ENCODE peak calls at places on chromosomes 3 and 15, in ten cellular contexts. Q, T, S, B, A, M, O, P, R and E are unnamed samples.

GRCh38 chr15:51758645-51759044 is 7.2 kb downstream of the TMOD2 start:
- DNase-seq in Q (no peak), T (no peak), S (peak), B (no peak), A (no peak), M (no peak), O (peak), P (no peak), R (no peak), E (peak)

GRCh38 chr3:121552379-121552778 is 6.6 kb upstream of the POLQ start:
- DNase-seq in Q (no peak), T (no peak), S (peak), B (no peak), A (no peak), M (no peak), O (peak), P (no peak), R (no peak), E (no peak)

GRCh38 chr15:64144192-64144564 is 7.4 kb upstream of the SNX22 start:
- DNase-seq in Q (no peak), T (no peak), S (no peak), B (no peak), A (no peak), M (no peak), O (no peak), P (no peak), R (no peak), E (no peak)

GRCh38 chr15:89898628-89899302 is 5.0 kb upstream of the AP3S2 start:
- DNase-seq in Q (no peak), T (peak), S (peak), B (peak), A (peak), M (peak), O (peak), P (no peak), R (no peak), E (peak)

GRCh38 chr3:50274371-50275104 is 4.3 kb upstream of the LSMEM2 start:
- DNase-seq in Q (peak), T (no peak), S (peak), B (peak), A (peak), M (peak), O (peak), P (no peak), R (peak), E (peak)

GRCh38 chr15:55260562-55261131 is 29.0 kb downstream of the RAB27A start:
- DNase-seq in Q (no peak), T (no peak), S (no peak), B (no peak), A (no peak), M (no peak), O (no peak), P (no peak), R (no peak), E (no peak)

GRCh38 chr3:192128060-192128459 is 599.3 kb downstream of the FGF12 start:
- DNase-seq in Q (no peak), T (no peak), S (no peak), B (no peak), A (no peak), M (no peak), O (no peak), P (no peak), R (no peak), E (no peak)

GRCh38 chr3:109224333-109224732 is 87.8 kb downstream of the C3orf85 start:
- DNase-seq in Q (no peak), T (no peak), S (no peak), B (no peak), A (no peak), M (no peak), O (peak), P (no peak), R (peak), E (no peak)

GRCh38 chr3:171458056-171458856 is 1.9 kb downstream of the TNIK start:
- DNase-seq in Q (no peak), T (no peak), S (no peak), B (no peak), A (peak), M (peak), O (no peak), P (no peak), R (no peak), E (peak)

GRCh38 chr3:27319304-27319703 is 49.9 kb downstream of the NEK10 start:
- DNase-seq in Q (no peak), T (no peak), S (no peak), B (no peak), A (no peak), M (no peak), O (no peak), P (no peak), R (no peak), E (no peak)

GRCh38 chr15:79160211-79160610 is 69.6 kb upstream of the RASGRF1 start:
- DNase-seq in Q (no peak), T (no peak), S (peak), B (no peak), A (no peak), M (no peak), O (peak), P (no peak), R (no peak), E (no peak)

GRCh38 chr3:170257145-170257544 is 34.9 kb downstream of the PRKCI start:
- DNase-seq in Q (no peak), T (no peak), S (no peak), B (no peak), A (no peak), M (no peak), O (no peak), P (no peak), R (no peak), E (no peak)

GRCh38 chr3:141386611-141387110 is 18.4 kb downstream of the ZBTB38 start:
- DNase-seq in Q (no peak), T (no peak), S (no peak), B (no peak), A (no peak), M (no peak), O (peak), P (no peak), R (no peak), E (peak)

GRCh38 chr15:70775160-70775559 is 11.8 kb upstream of the UACA start:
- DNase-seq in Q (no peak), T (no peak), S (peak), B (no peak), A (no peak), M (no peak), O (peak), P (no peak), R (no peak), E (no peak)

GRCh38 chr15:63232943-63233342 is 43.5 kb downstream of the RAB8B start:
- DNase-seq in Q (no peak), T (no peak), S (no peak), B (no peak), A (no peak), M (no peak), O (peak), P (no peak), R (no peak), E (no peak)

GRCh38 chr3:105868450-105868744 is 415 bp downstream of the CBLB start:
- DNase-seq in Q (no peak), T (no peak), S (peak), B (no peak), A (no peak), M (peak), O (peak), P (peak), R (peak), E (peak)

GRCh38 chr15:46617507-46617906 is 982.7 kb downstream of the SQOR start:
- DNase-seq in Q (no peak), T (no peak), S (no peak), B (no peak), A (no peak), M (no peak), O (no peak), P (no peak), R (no peak), E (no peak)

GRCh38 chr3:123586131-123586530 is 1.3 kb upstream of the HACD2 start:
- DNase-seq in Q (peak), T (no peak), S (no peak), B (no peak), A (peak), M (no peak), O (peak), P (peak), R (peak), E (peak)

GRCh38 chr3:50531201-50531600 is 27.8 kb upstream of the CACNA2D2 start:
- DNase-seq in Q (no peak), T (no peak), S (no peak), B (no peak), A (no peak), M (no peak), O (no peak), P (no peak), R (no peak), E (no peak)

GRCh38 chr3:78887608-78888011 is 880.2 kb downstream of the ROBO1 start:
- DNase-seq in Q (no peak), T (no peak), S (peak), B (no peak), A (no peak), M (no peak), O (peak), P (no peak), R (no peak), E (no peak)

GRCh38 chr3:114756506-114757279 is 390.4 kb downstream of the ZBTB20 start:
- DNase-seq in Q (no peak), T (no peak), S (peak), B (no peak), A (no peak), M (no peak), O (peak), P (peak), R (no peak), E (peak)

GRCh38 chr3:22315925-22316324 is 564.9 kb upstream of the ZNF385D start:
- DNase-seq in Q (no peak), T (no peak), S (no peak), B (no peak), A (no peak), M (no peak), O (peak), P (no peak), R (no peak), E (no peak)